ENCODE peak calls at places on chromosomes 5 and 9, in four cellular contexts. One of them, this sample, is unnamed.

GRCh38 chr9:27181381-27181780 is 72.4 kb downstream of the TEK start:
- DNase-seq in activated T-helper 1 cell treated with Interleukin-2 at 50 U/mL for 16 hours: no peak
- DNase-seq in bronchial epithelial cell: peak
- DNase-seq in HEK293T: no peak
- DNase-seq in this sample: no peak

GRCh38 chr5:168317521-168318147 is 26.2 kb downstream of the WWC1 start:
- DNase-seq in HEK293T: peak
- DNase-seq in activated T-helper 1 cell treated with Interleukin-2 at 50 U/mL for 16 hours: no peak
- DNase-seq in bronchial epithelial cell: peak
- DNase-seq in this sample: peak

GRCh38 chr5:179343021-179343781 is 2.1 kb downstream of the ADAMTS2 start:
- DNase-seq in bronchial epithelial cell: no peak
- DNase-seq in HEK293T: no peak
- DNase-seq in activated T-helper 1 cell treated with Interleukin-2 at 50 U/mL for 16 hours: no peak
- DNase-seq in this sample: no peak

GRCh38 chr9:133202688-133203453 is 6.2 kb downstream of the OBP2B start:
- DNase-seq in activated T-helper 1 cell treated with Interleukin-2 at 50 U/mL for 16 hours: no peak
- DNase-seq in bronchial epithelial cell: no peak
- DNase-seq in HEK293T: no peak
- DNase-seq in this sample: no peak

GRCh38 chr5:42676362-42676761 is 80.3 kb upstream of the CCDC152 start:
- DNase-seq in activated T-helper 1 cell treated with Interleukin-2 at 50 U/mL for 16 hours: no peak
- DNase-seq in HEK293T: no peak
- DNase-seq in bronchial epithelial cell: no peak
- DNase-seq in this sample: no peak

GRCh38 chr5:66818935-66819328 is 222.7 kb downstream of the MAST4 start:
- DNase-seq in activated T-helper 1 cell treated with Interleukin-2 at 50 U/mL for 16 hours: no peak
- DNase-seq in HEK293T: no peak
- DNase-seq in bronchial epithelial cell: no peak
- DNase-seq in this sample: no peak

GRCh38 chr5:10073705-10074104 is 176.0 kb downstream of the ATPSCKMT start:
- DNase-seq in activated T-helper 1 cell treated with Interleukin-2 at 50 U/mL for 16 hours: no peak
- DNase-seq in bronchial epithelial cell: no peak
- DNase-seq in HEK293T: no peak
- DNase-seq in this sample: no peak

GRCh38 chr9:3288686-3289085 is 237.1 kb downstream of the RFX3 start:
- DNase-seq in activated T-helper 1 cell treated with Interleukin-2 at 50 U/mL for 16 hours: no peak
- DNase-seq in HEK293T: no peak
- DNase-seq in bronchial epithelial cell: no peak
- DNase-seq in this sample: no peak

GRCh38 chr9:94805585-94805984 is 79.1 kb downstream of the AOPEP start:
- DNase-seq in bronchial epithelial cell: peak
- DNase-seq in HEK293T: no peak
- DNase-seq in activated T-helper 1 cell treated with Interleukin-2 at 50 U/mL for 16 hours: no peak
- DNase-seq in this sample: no peak

GRCh38 chr5:157506066-157506590 is 46.1 kb downstream of the NIPAL4 start:
- DNase-seq in HEK293T: no peak
- DNase-seq in bronchial epithelial cell: no peak
- DNase-seq in activated T-helper 1 cell treated with Interleukin-2 at 50 U/mL for 16 hours: no peak
- DNase-seq in this sample: no peak

GRCh38 chr5:34555699-34556513 is 100.2 kb upstream of the RAI14 start:
- DNase-seq in activated T-helper 1 cell treated with Interleukin-2 at 50 U/mL for 16 hours: no peak
- DNase-seq in bronchial epithelial cell: peak
- DNase-seq in HEK293T: no peak
- DNase-seq in this sample: no peak

GRCh38 chr5:6743161-6743560 is 29.9 kb downstream of the TENT4A start:
- DNase-seq in activated T-helper 1 cell treated with Interleukin-2 at 50 U/mL for 16 hours: no peak
- DNase-seq in bronchial epithelial cell: no peak
- DNase-seq in HEK293T: no peak
- DNase-seq in this sample: no peak

GRCh38 chr5:168117469-168117868 is 174.0 kb upstream of the WWC1 start:
- DNase-seq in HEK293T: no peak
- DNase-seq in bronchial epithelial cell: no peak
- DNase-seq in activated T-helper 1 cell treated with Interleukin-2 at 50 U/mL for 16 hours: no peak
- DNase-seq in this sample: no peak

GRCh38 chr9:86585422-86586143 is 231.4 kb upstream of the TUT7 start:
- DNase-seq in HEK293T: peak
- DNase-seq in bronchial epithelial cell: no peak
- DNase-seq in activated T-helper 1 cell treated with Interleukin-2 at 50 U/mL for 16 hours: no peak
- DNase-seq in this sample: no peak

GRCh38 chr5:76813982-76814562 is 4.8 kb upstream of the F2RL1 start:
- DNase-seq in bronchial epithelial cell: peak
- DNase-seq in activated T-helper 1 cell treated with Interleukin-2 at 50 U/mL for 16 hours: no peak
- DNase-seq in HEK293T: no peak
- DNase-seq in this sample: no peak

GRCh38 chr5:143354025-143354424 is 49.5 kb downstream of the NR3C1 start:
- DNase-seq in bronchial epithelial cell: no peak
- DNase-seq in activated T-helper 1 cell treated with Interleukin-2 at 50 U/mL for 16 hours: no peak
- DNase-seq in HEK293T: no peak
- DNase-seq in this sample: no peak

GRCh38 chr9:14057347-14058077 is 256.4 kb downstream of the NFIB start:
- DNase-seq in bronchial epithelial cell: no peak
- DNase-seq in activated T-helper 1 cell treated with Interleukin-2 at 50 U/mL for 16 hours: no peak
- DNase-seq in HEK293T: no peak
- DNase-seq in this sample: no peak

GRCh38 chr9:134815435-134816214 is 65.0 kb upstream of the FCN2 start:
- DNase-seq in HEK293T: no peak
- DNase-seq in activated T-helper 1 cell treated with Interleukin-2 at 50 U/mL for 16 hours: no peak
- DNase-seq in bronchial epithelial cell: no peak
- DNase-seq in this sample: no peak

GRCh38 chr5:149434162-149435014 is 55.3 kb upstream of the IL17B start:
- DNase-seq in bronchial epithelial cell: peak
- DNase-seq in activated T-helper 1 cell treated with Interleukin-2 at 50 U/mL for 16 hours: peak
- DNase-seq in HEK293T: peak
- DNase-seq in this sample: peak

GRCh38 chr9:127170652-127171051 is 48.2 kb upstream of the ANGPTL2 start:
- DNase-seq in activated T-helper 1 cell treated with Interleukin-2 at 50 U/mL for 16 hours: no peak
- DNase-seq in HEK293T: no peak
- DNase-seq in bronchial epithelial cell: no peak
- DNase-seq in this sample: no peak

GRCh38 chr5:43281840-43282658 is 31.2 kb downstream of the HMGCS1 start:
- DNase-seq in activated T-helper 1 cell treated with Interleukin-2 at 50 U/mL for 16 hours: no peak
- DNase-seq in HEK293T: no peak
- DNase-seq in bronchial epithelial cell: peak
- DNase-seq in this sample: no peak

GRCh38 chr9:134231330-134231745 is 67.0 kb upstream of the RNU6ATAC start:
- DNase-seq in activated T-helper 1 cell treated with Interleukin-2 at 50 U/mL for 16 hours: no peak
- DNase-seq in bronchial epithelial cell: no peak
- DNase-seq in HEK293T: no peak
- DNase-seq in this sample: no peak

GRCh38 chr5:39016587-39017275 is 57.5 kb downstream of the RICTOR start:
- DNase-seq in bronchial epithelial cell: no peak
- DNase-seq in activated T-helper 1 cell treated with Interleukin-2 at 50 U/mL for 16 hours: no peak
- DNase-seq in HEK293T: no peak
- DNase-seq in this sample: no peak

GRCh38 chr9:117958726-117959125 is 254.5 kb downstream of the TLR4 start:
- DNase-seq in activated T-helper 1 cell treated with Interleukin-2 at 50 U/mL for 16 hours: no peak
- DNase-seq in bronchial epithelial cell: no peak
- DNase-seq in HEK293T: no peak
- DNase-seq in this sample: no peak

GRCh38 chr9:27799326-27799725 is 226.0 kb upstream of the C9orf72 start:
- DNase-seq in activated T-helper 1 cell treated with Interleukin-2 at 50 U/mL for 16 hours: no peak
- DNase-seq in bronchial epithelial cell: peak
- DNase-seq in HEK293T: no peak
- DNase-seq in this sample: no peak

GRCh38 chr9:38149647-38150046 is 80.6 kb upstream of the SHB start:
- DNase-seq in HEK293T: no peak
- DNase-seq in bronchial epithelial cell: no peak
- DNase-seq in activated T-helper 1 cell treated with Interleukin-2 at 50 U/mL for 16 hours: no peak
- DNase-seq in this sample: no peak

This sample was measured in nephron progenitor cell.